ENCODE peak calls at places on chromosomes 5 and 9, in five cellular contexts. R, F, I, V and T are unnamed samples.

GRCh38 chr9:81071108-81071507 is 618.2 kb downstream of the TLE1 start:
- DNase-seq in I (no peak), R (no peak), V (no peak), F (no peak), T (no peak)

GRCh38 chr5:4643190-4643589 is 496.9 kb upstream of the ADAMTS16 start:
- DNase-seq in I (no peak), F (no peak), V (no peak), R (no peak), T (no peak)

GRCh38 chr5:37899037-37899436 is 59.2 kb upstream of the GDNF start:
- DNase-seq in V (no peak), I (no peak), F (no peak), R (no peak), T (no peak)

GRCh38 chr5:10499776-10500175 is 58.1 kb downstream of the ROPN1L start:
- DNase-seq in F (no peak), V (peak; percentile 21), I (no peak), R (no peak), T (peak; percentile 32)

GRCh38 chr9:112887377-112887776 is 3.3 kb downstream of the SLC46A2 start:
- DNase-seq in F (no peak), R (no peak), V (no peak), I (no peak), T (no peak)

GRCh38 chr9:100856238-100856637 is 172.3 kb upstream of the PLPPR1 start:
- DNase-seq in V (no peak), F (no peak), R (no peak), I (no peak), T (no peak)

GRCh38 chr5:136057401-136057951 is 28.7 kb downstream of the TGFBI start:
- DNase-seq in I (no peak), R (no peak), F (no peak), V (peak; percentile 52), T (no peak)

GRCh38 chr5:90474235-90475107 is at the start of the genes MBLAC2 and POLR3G:
- DNase-seq in R (peak; percentile 48), V (peak; percentile 96), I (peak; percentile 96), F (peak; percentile 94), T (peak; percentile 97)

GRCh38 chr5:34487202-34487879 is 168.8 kb upstream of the RAI14 start:
- DNase-seq in F (no peak), I (no peak), V (no peak), R (peak; percentile 53), T (no peak)

GRCh38 chr9:131899248-131899882 is 159.5 kb upstream of the RAPGEF1 start:
- DNase-seq in F (no peak), R (no peak), V (no peak), I (no peak), T (no peak)

GRCh38 chr5:109645591-109646236 is 44.0 kb upstream of the MAN2A1 start:
- DNase-seq in I (no peak), R (no peak), V (no peak), F (no peak), T (no peak)

GRCh38 chr9:82560036-82560435 is 502.9 kb downstream of the RASEF start:
- DNase-seq in F (no peak), V (no peak), I (no peak), R (no peak), T (no peak)

GRCh38 chr5:149141957-149142851 is 911 bp downstream of the ABLIM3 start:
- DNase-seq in R (no peak), F (no peak), I (no peak), V (no peak), T (no peak)

GRCh38 chr5:170769236-170769635 is 14.3 kb upstream of the GABRP start:
- DNase-seq in I (no peak), V (no peak), R (no peak), F (no peak), T (no peak)

GRCh38 chr5:76403963-76404693 is 1.0 kb downstream of the IQGAP2 start:
- DNase-seq in F (peak; percentile 61), I (no peak), V (peak; percentile 79), R (no peak), T (peak; percentile 85)

GRCh38 chr5:61051267-61051666 is 106.3 kb downstream of the NDUFAF2 start:
- DNase-seq in V (no peak), R (peak; percentile 55), F (no peak), I (peak; percentile 89), T (no peak)